ENCODE peak calls at places on chromosomes 4 and X, in nine cellular contexts. G, O, L, S, A, F, Q, W and K are unnamed samples. For H3K36me3, the result is how much of the 10 kb centered on the place peaks cover.

GRCh38 chr4:3136454-3136853 is 62.0 kb downstream of the HTT start:
- DNase-seq in A (no peak), W (no peak), F (no peak), S (no peak), Q (no peak), G (peak), O (no peak), L (no peak), K (no peak)

GRCh38 chrX:7889680-7890079 is 37.5 kb downstream of the PNPLA4 start:
- DNase-seq in S (no peak), A (no peak), Q (no peak), O (no peak), G (no peak), F (no peak), L (no peak), W (no peak), K (no peak)

GRCh38 chr4:29983890-29984289 is 736.3 kb upstream of the PCDH7 start:
- DNase-seq in Q (no peak), G (no peak), W (no peak), L (no peak), O (no peak), A (no peak), S (no peak), F (no peak), K (no peak)

GRCh38 chr4:7755529-7755928 is 184.1 kb downstream of the AFAP1 start:
- DNase-seq in Q (no peak), A (no peak), L (no peak), G (no peak), S (no peak), F (no peak), O (no peak), W (no peak), K (no peak)

GRCh38 chrX:18291006-18291545 is 63.4 kb downstream of the SCML2 start:
- DNase-seq in A (no peak), Q (no peak), L (no peak), O (no peak), F (no peak), W (no peak), G (no peak), S (no peak), K (no peak)

GRCh38 chr4:61070269-61070668 is 129.9 kb upstream of the ADGRL3 start:
- DNase-seq in F (no peak), S (no peak), A (no peak), L (no peak), Q (no peak), W (no peak), O (no peak), G (no peak), K (no peak)

GRCh38 chr4:155552180-155552579 is 114.5 kb upstream of the GUCY1A1 start:
- DNase-seq in Q (no peak), F (no peak), L (peak), S (no peak), A (no peak), O (no peak), W (no peak), G (no peak), K (no peak)

GRCh38 chr4:8761167-8761823 is 110.3 kb downstream of the HMX1 start:
- DNase-seq in A (no peak), L (peak), S (no peak), W (no peak), F (peak), Q (no peak), O (no peak), G (no peak), K (peak)

GRCh38 chrX:17563076-17563475 is 174.2 kb upstream of the SCML1 start:
- DNase-seq in W (no peak), G (no peak), A (no peak), Q (no peak), S (no peak), O (no peak), F (no peak), L (no peak), K (no peak)

GRCh38 chr4:20445933-20446723 is 194.4 kb downstream of the SLIT2 start:
- DNase-seq in L (no peak), F (no peak), W (no peak), S (no peak), O (no peak), Q (no peak), G (no peak), A (no peak), K (no peak)

GRCh38 chrX:150044556-150044955 is 106.3 kb upstream of the EOLA2 start:
- DNase-seq in S (no peak), O (no peak), Q (no peak), F (no peak), A (no peak), W (no peak), L (no peak), G (no peak), K (no peak)

GRCh38 chr4:64430933-64431332 is 21.7 kb upstream of the TECRL start:
- DNase-seq in G (no peak), L (no peak), S (no peak), O (no peak), F (no peak), W (no peak), A (no peak), Q (no peak), K (no peak)

GRCh38 chrX:38878674-38879375 is 77.6 kb downstream of the MID1IP1 start:
- DNase-seq in F (no peak), W (no peak), A (no peak), L (no peak), S (no peak), G (peak), Q (no peak), O (no peak), K (no peak)

GRCh38 chr4:2096073-2096609 is 37.0 kb downstream of the NAT8L start:
- DNase-seq in Q (no peak), L (no peak), O (no peak), W (no peak), F (no peak), S (no peak), A (no peak), G (no peak), K (no peak)

GRCh38 chr4:152360045-152360410 is 175.9 kb downstream of the FBXW7 start:
- DNase-seq in W (no peak), G (no peak), S (no peak), A (no peak), L (no peak), F (no peak), Q (no peak), O (no peak), K (no peak)

GRCh38 chrX:45712067-45712466 is 511.4 kb upstream of the DIPK2B start:
- DNase-seq in L (no peak), S (no peak), G (no peak), A (no peak), Q (no peak), F (no peak), O (no peak), W (no peak), K (no peak)

GRCh38 chr4:181293014-181293413 is 950.2 kb upstream of the TENM3 start:
- DNase-seq in S (no peak), G (no peak), W (no peak), F (no peak), O (no peak), A (no peak), Q (no peak), L (no peak), K (no peak)
- H3K36me3 ChIP-seq in S (under half), G (under half), W (under half), F (under half), O (under half), A (under half), Q (under half), L (under half), K (under half)

GRCh38 chr4:115090483-115091075 is 22.8 kb downstream of the NDST4 start:
- DNase-seq in A (peak), O (no peak), S (no peak), W (no peak), G (peak), F (no peak), Q (no peak), L (no peak), K (no peak)
- TF ChIP-seq CTCF in A (peak), O (peak), S (peak), W (peak), G (peak), F (peak), Q (no peak), L (peak), K (peak)

DNA sequence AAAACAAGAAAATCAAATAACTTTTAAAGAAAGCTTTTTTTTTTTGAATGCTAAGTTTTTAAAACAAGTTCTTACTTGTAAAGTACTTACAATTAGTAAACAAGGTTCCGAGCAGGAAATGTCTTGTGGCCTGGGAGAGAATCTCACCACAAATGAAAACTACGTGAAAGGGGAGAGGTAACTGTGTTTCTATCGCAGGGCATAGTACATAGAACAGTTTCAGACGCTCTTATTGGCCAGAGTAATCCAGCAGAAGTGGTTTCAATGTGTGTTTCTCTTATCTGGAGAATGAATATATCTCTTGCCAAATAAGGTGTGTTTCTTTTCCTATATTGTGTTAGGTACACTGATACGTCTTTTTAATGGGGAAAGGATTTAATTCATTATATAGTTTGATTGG is at the start of gene PLAC8:
- DNase-seq in O (peak), W (no peak), F (no peak), Q (peak), A (peak), G (no peak), L (no peak), S (no peak), K (no peak)
- H3K36me3 ChIP-seq in O (under half), W (under half), F (under half), Q (under half), A (under half), G (under half), L (under half), S (under half), K (under half)

GRCh38 chrX:154990496-154990895 is 32.0 kb downstream of the F8 start:
- DNase-seq in A (no peak), Q (no peak), F (no peak), G (no peak), W (no peak), S (no peak), O (no peak), L (no peak), K (no peak)

GRCh38 chrX:154987940-154988339 is 34.6 kb downstream of the F8 start:
- DNase-seq in O (no peak), W (no peak), G (no peak), L (no peak), F (no peak), S (no peak), A (no peak), Q (no peak), K (no peak)

GRCh38 chrX:154991039-154991438 is 31.5 kb downstream of the F8 start:
- DNase-seq in L (no peak), G (no peak), Q (no peak), S (no peak), W (no peak), F (no peak), A (no peak), O (no peak), K (no peak)

GRCh38 chrX:154988719-154989118 is 33.8 kb downstream of the F8 start:
- DNase-seq in Q (no peak), W (no peak), A (no peak), O (no peak), G (no peak), L (no peak), F (no peak), S (no peak), K (no peak)

DNA sequence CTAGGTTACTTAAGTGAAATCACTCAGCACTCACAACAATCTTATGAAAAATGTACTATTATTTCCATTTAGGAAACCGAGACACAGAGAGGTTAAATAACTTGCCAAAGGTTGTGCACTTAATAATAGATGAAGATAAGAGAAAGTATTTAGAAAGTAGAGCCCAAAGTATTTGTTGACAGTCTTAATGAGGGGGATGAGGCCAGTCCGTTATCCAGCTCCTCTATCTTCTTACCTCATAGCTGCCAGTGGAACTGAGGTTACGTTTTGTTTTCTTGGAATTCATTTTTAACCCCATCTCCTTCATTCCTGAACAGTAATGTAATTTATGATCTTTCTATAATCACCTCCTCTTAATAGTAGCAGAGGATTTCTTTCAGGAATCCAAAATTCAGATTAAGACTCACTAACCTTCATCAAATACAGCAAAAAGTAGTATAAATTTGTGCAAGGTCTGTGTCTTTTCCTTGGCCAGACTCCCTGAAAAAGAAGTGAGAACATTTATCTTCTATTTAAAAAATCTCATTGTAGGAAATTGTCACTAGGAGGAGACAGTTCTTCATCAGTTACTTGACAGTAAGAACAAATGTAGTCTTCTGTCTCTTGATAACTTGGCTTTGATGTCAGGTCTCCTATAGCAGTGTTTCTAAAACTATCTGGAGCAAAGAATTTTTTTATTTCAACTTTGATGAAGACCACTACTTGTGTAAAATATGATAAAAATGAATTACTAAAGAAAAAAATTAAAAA is 35.5 kb downstream of the F8 start:
- DNase-seq in Q (no peak), L (no peak), S (no peak), O (no peak), F (no peak), W (no peak), A (no peak), G (peak), K (no peak)
- TF ChIP-seq CTCF in Q (no peak), L (no peak), S (no peak), O (no peak), F (no peak), W (no peak), A (peak), G (peak), K (no peak)

DNA sequence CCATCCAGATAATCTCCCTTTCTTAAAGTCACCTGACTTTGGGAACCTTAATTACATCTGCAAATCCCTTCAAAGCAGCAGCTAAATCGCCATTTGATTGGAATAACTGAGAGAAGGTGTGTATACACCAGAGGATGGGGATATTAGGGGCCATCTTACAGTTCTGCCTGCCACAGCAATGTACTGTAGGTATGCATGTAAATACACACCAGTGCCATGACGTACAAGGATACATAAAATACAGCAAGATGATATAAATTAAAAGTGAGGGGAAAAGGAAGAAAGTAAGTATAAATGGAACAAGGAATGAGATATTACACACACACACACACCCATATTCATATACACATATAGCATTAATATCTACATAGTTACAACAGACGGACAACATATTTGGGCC is 81.2 kb downstream of the CBR4 start:
- DNase-seq in F (no peak), G (no peak), Q (no peak), S (no peak), W (no peak), L (no peak), A (no peak), O (no peak), K (no peak)
- H3K36me3 ChIP-seq in F (under half), G (under half), Q (half or more), S (half or more), W (under half), L (under half), A (under half), O (under half), K (half or more)

GRCh38 chr4:165006457-165006856 is 25.3 kb upstream of the TRIM60 start:
- DNase-seq in S (no peak), Q (no peak), F (no peak), L (no peak), A (no peak), O (no peak), G (no peak), W (no peak), K (no peak)

GRCh38 chr4:165009493-165010227 is 22.1 kb upstream of the TRIM60 start:
- DNase-seq in S (no peak), O (no peak), A (no peak), G (no peak), Q (no peak), W (no peak), F (no peak), L (no peak), K (no peak)

GRCh38 chr4:165005352-165005751 is 26.4 kb upstream of the TRIM60 start:
- DNase-seq in G (no peak), O (no peak), Q (no peak), S (no peak), L (no peak), W (no peak), F (no peak), A (no peak), K (no peak)

GRCh38 chr4:165010487-165010886 is 21.3 kb upstream of the TRIM60 start:
- DNase-seq in A (no peak), O (no peak), G (no peak), L (no peak), Q (no peak), S (no peak), W (no peak), F (no peak), K (no peak)

GRCh38 chr4:165006886-165007285 is 24.9 kb upstream of the TRIM60 start:
- DNase-seq in G (no peak), O (no peak), F (no peak), L (no peak), W (no peak), S (no peak), A (no peak), Q (no peak), K (no peak)
- TF ChIP-seq CTCF in G (no peak), O (no peak), F (no peak), L (no peak), W (no peak), S (no peak), A (no peak), Q (no peak), K (no peak)

GRCh38 chrX:54529559-54530357 is at the start of gene GNL3L:
- DNase-seq in G (peak), F (peak), Q (peak), L (peak), W (peak), O (peak), A (peak), S (peak), K (peak)

GRCh38 chrX:54530358-54530900 is 410 bp downstream of the GNL3L start:
- DNase-seq in G (peak), L (no peak), S (no peak), W (no peak), Q (no peak), O (no peak), F (no peak), A (no peak), K (no peak)

GRCh38 chrX:54529166-54529558 is 857 bp upstream of the GNL3L start:
- DNase-seq in Q (no peak), A (no peak), O (no peak), W (no peak), G (no peak), F (no peak), S (no peak), L (no peak), K (no peak)

DNA sequence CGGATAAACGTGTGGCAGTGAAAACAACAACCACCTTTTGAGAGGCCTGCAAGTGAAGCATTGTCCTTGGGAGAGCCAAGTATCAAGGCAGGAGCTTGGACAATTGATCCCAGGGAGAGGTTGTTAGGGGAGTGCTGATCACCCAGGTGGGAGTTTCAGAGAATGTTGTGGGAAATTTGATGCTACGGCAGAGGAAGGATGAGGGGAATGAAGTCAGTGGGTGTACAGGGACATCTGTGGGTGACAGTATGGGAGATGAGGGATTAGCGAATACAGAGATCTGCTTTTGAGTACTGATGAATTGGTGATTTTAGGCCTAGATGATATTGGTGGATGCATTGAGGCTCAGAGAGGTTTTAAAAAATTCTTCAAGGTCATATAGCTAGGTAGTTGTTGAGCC is 4.3 kb downstream of the GNL3L start:
- DNase-seq in S (no peak), G (no peak), A (no peak), Q (no peak), W (no peak), L (no peak), F (no peak), O (no peak), K (no peak)
- H3K36me3 ChIP-seq in S (under half), G (half or more), A (under half), Q (under half), W (under half), L (under half), F (under half), O (under half), K (under half)

GRCh38 chr4:143207555-143207954 is 22.8 kb downstream of the USP38 start:
- DNase-seq in Q (no peak), A (peak), W (no peak), S (no peak), O (no peak), L (no peak), G (peak), F (no peak), K (no peak)
- TF ChIP-seq CTCF in Q (no peak), A (peak), W (peak), S (peak), O (no peak), L (peak), G (peak), F (peak), K (peak)